ENCODE peak calls at places on chromosomes 12 and 14, in nine cellular contexts. H is mucosa of descending colon, N is cardiac muscle cell, R is tibial artery, T is GM12878, K is endodermal cell, D is prostate gland, O is lower lobe of right lung, J is psoas muscle. M is an unnamed sample.

GRCh38 chr14:21070083-21070609 is at the start of gene ARHGEF40:
- DNase-seq in H (no peak), N (peak; percentile 66), R (peak; percentile 85), T (no peak), K (peak; percentile 86), D (peak; percentile 48), O (peak; percentile 75), J (peak; percentile 75), M (peak; percentile 77)

GRCh38 chr12:132281021-132281420 is 48.4 kb downstream of the GALNT9 start:
- DNase-seq in H (peak; percentile 29), N (no peak), R (no peak), T (no peak), K (no peak), D (no peak), O (peak; percentile 21), J (peak; percentile 4), M (no peak)

GRCh38 chr14:105940534-105941225 is 414.3 kb downstream of the TMEM121 start:
- DNase-seq in H (no peak), N (no peak), R (peak; percentile 44), T (no peak), K (no peak), D (no peak), O (no peak), J (no peak), M (no peak)

GRCh38 chr12:75836533-75836932 is 195.0 kb downstream of the PHLDA1 start:
- DNase-seq in H (no peak), N (no peak), R (no peak), T (no peak), K (no peak), D (no peak), O (no peak), J (no peak), M (no peak)

GRCh38 chr12:49502590-49502989 is 36.2 kb upstream of the KCNH3 start:
- DNase-seq in H (no peak), N (peak; percentile 38), R (no peak), T (no peak), K (no peak), D (no peak), O (no peak), J (no peak), M (no peak)

GRCh38 chr12:49956663-49957569 is 4.8 kb upstream of the AQP5 start:
- DNase-seq in H (no peak), N (no peak), R (no peak), T (no peak), K (no peak), D (no peak), O (no peak), J (no peak), M (peak; percentile 69)

GRCh38 chr14:61326847-61327246 is 5.5 kb downstream of the PRKCH start:
- DNase-seq in H (no peak), N (peak; percentile 73), R (peak; percentile 83), T (no peak), K (peak; percentile 68), D (peak; percentile 34), O (peak; percentile 75), J (peak; percentile 52), M (peak; percentile 86)

GRCh38 chr12:60168441-60168840 is 572.6 kb downstream of the SLC16A7 start:
- DNase-seq in H (no peak), N (no peak), R (no peak), T (no peak), K (no peak), D (no peak), O (no peak), J (no peak), M (no peak)

GRCh38 chr14:58533417-58533816 is 104.3 kb upstream of the DACT1 start:
- DNase-seq in H (no peak), N (peak; percentile 85), R (no peak), T (no peak), K (no peak), D (no peak), O (no peak), J (no peak), M (no peak)

GRCh38 chr12:51848843-51849735 is 571 bp upstream of the FIGNL2 start:
- DNase-seq in H (no peak), N (no peak), R (no peak), T (no peak), K (peak; percentile 91), D (no peak), O (no peak), J (peak; percentile 29), M (no peak)

GRCh38 chr14:100859781-100860180 is 33.9 kb downstream of the MEG3 start:
- DNase-seq in H (peak; percentile 25), N (no peak), R (no peak), T (no peak), K (no peak), D (no peak), O (peak; percentile 24), J (no peak), M (no peak)

GRCh38 chr12:117144599-117144998 is 45.4 kb upstream of the TESC start:
- DNase-seq in H (no peak), N (no peak), R (no peak), T (no peak), K (no peak), D (no peak), O (no peak), J (no peak), M (no peak)

DNA sequence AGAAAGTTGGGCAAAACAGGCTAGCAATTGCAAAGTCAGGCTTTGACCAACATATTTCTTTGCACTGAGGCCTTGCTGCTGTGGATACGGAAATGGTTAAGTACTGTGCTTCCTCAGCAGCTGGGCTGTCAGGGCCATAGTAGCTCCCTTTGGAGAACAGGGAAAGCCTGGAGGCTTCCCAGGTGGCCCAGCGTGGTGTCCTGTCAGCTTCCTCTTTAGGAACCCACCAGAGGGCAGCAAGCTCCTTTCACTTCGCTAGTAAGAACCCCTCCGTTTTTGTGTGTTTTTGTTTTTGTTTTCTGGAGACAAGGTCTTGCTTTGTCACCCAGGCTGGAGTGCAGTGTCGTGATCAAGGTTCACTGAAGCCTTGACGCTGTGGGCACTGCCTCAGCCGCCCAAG is 1.7 kb upstream of the CFAP251 start:
- DNase-seq in H (no peak), N (peak; percentile 62), R (no peak), T (no peak), K (peak; percentile 89), D (no peak), O (no peak), J (no peak), M (no peak)
- TF ChIP-seq CTCF in H (no peak), N (peak; percentile 44), R (no peak), T (peak; percentile 18), K (peak; percentile 77), D (no peak), O (peak; percentile 10), J (no peak), M (no peak)

GRCh38 chr12:112023759-112024396 is 10.7 kb downstream of the ERP29 start:
- DNase-seq in H (no peak), N (no peak), R (no peak), T (no peak), K (no peak), D (no peak), O (no peak), J (no peak), M (no peak)
- H3K36me3 ChIP-seq in H (no peaks in the 10 kb centered on the region), N (peaks cover 39% of the 10 kb centered on the region), R (peaks cover 50% of the 10 kb centered on the region), T (peaks cover 32% of the 10 kb centered on the region), K (peaks cover 75% of the 10 kb centered on the region), D (peaks cover 4% of the 10 kb centered on the region), O (peaks cover 84% of the 10 kb centered on the region), J (peaks cover 7% of the 10 kb centered on the region), M (peaks cover 32% of the 10 kb centered on the region)

DNA sequence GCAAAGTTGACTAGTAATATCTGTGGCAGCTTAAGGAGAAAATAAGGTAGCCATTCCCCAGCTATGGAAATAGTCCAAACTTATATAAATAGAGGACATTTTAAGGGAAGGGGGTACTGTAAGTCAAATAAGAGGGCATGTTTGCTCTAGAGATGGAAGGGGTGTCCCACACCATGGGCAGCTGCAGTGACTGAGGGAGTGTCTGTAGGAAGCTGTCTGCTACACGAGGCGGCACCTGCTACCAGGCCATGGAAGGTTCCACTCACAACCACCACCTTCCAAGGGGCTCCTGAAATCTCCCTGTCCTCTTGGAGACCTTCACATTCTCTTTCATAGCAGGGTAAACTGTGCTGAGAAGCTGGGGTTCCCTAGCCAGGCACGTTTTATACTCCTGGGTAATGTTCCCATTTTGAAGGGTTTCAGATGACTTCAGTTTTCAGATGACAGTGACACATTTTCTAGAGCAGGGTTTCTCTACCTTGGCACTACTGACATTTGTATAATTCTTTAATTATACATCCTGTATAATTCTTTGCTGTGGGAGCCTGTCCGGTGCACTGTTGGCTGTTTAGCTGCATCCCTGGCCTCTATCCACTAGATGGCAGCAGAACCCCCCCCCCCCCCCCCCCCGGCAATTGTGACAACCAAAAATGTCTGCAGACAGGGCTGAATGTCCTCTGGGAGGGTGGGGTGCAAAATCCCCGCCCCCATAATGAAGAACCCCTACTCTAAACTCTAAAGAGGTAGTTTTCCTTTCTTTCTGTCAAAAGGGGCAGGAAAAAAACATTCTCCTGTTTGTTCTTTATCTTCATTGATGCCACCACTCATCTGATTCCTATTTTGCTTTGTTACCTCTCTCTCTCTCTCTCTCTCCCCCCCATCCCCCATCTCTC is 11.6 kb upstream of the SMCO2 start:
- DNase-seq in H (no peak), N (peak; percentile 25), R (no peak), T (no peak), K (peak; percentile 66), D (peak; percentile 4), O (no peak), J (peak; percentile 10), M (no peak)
- TF ChIP-seq CTCF in H (peak; percentile 20), N (peak; percentile 72), R (peak; percentile 36), T (peak; percentile 46), K (peak; percentile 78), D (peak; percentile 24), O (peak; percentile 57), J (peak; percentile 40), M (peak; percentile 26)

GRCh38 chr12:57540998-57541397 is 6.0 kb downstream of the DCTN2 start:
- DNase-seq in H (no peak), N (no peak), R (peak; percentile 1), T (no peak), K (no peak), D (no peak), O (no peak), J (no peak), M (no peak)

GRCh38 chr12:57541717-57542116 is 5.3 kb downstream of the DCTN2 start:
- DNase-seq in H (no peak), N (no peak), R (peak; percentile 17), T (no peak), K (no peak), D (no peak), O (no peak), J (no peak), M (no peak)

GRCh38 chr12:57536597-57536942 is 10.4 kb downstream of the DCTN2 start:
- DNase-seq in H (no peak), N (no peak), R (no peak), T (no peak), K (no peak), D (no peak), O (no peak), J (no peak), M (no peak)

GRCh38 chr12:57535764-57536596 is 11.0 kb downstream of the DCTN2 start:
- DNase-seq in H (no peak), N (no peak), R (no peak), T (no peak), K (no peak), D (no peak), O (no peak), J (no peak), M (no peak)

DNA sequence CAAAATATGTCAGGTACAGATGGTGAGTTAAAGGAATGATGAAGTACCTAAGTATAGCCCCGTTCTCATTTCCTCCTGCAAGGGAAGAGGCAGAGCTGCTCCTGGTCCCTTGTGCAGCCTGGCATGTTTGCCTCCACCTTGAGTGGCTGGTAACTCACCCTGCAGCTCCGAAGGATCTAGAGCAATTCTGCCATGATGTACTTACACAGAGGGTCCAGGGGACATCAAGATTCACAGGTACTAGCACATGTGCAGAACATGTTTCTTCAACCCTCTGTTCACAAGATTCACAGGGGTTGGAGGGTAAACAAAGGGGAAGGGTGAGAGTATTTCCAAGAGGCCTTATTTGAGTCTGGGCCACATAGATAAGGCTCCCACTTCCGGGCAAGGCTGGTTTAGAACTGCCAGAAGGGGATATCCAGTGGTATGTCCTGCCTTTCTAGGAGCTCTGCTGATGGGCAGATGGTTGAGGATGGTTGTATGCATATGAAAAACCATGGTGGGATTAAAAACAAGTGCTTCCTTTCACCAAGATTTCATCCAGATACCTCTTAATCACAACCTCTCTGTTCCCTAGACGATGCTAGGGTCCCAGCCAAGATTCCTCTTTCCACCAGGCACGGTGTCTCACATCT is 7.7 kb downstream of the DCTN2 start:
- DNase-seq in H (no peak), N (no peak), R (no peak), T (no peak), K (no peak), D (no peak), O (no peak), J (no peak), M (no peak)
- H3K36me3 ChIP-seq in H (no peaks in the 10 kb centered on the region), N (peaks cover 15% of the 10 kb centered on the region), R (peaks cover 38% of the 10 kb centered on the region), T (no peaks in the 10 kb centered on the region), K (peaks cover 64% of the 10 kb centered on the region), D (peaks cover under 1% of the 10 kb centered on the region), O (peaks cover 65% of the 10 kb centered on the region), J (peaks cover 13% of the 10 kb centered on the region), M (peaks cover 13% of the 10 kb centered on the region)

M was measured in thyroid gland.